ENCODE peak calls at places on chromosomes 16 and 17, in nine cellular contexts. A, X, C, Y, Z, S, W, E and D are unnamed samples.

GRCh38 chr17:28204751-28205150 is 114.2 kb upstream of the TMEM97 start:
- DNase-seq in E (peak; percentile 16), Z (no peak), C (no peak), S (no peak), W (no peak), Y (no peak), A (peak; percentile 41), X (peak; percentile 56), D (no peak)

GRCh38 chr17:66676421-66676820 is 158.5 kb upstream of the CACNG5 start:
- DNase-seq in Y (peak; percentile 89), E (peak; percentile 25), X (no peak), C (no peak), A (peak; percentile 18), W (no peak), S (no peak), Z (no peak), D (no peak)

GRCh38 chr16:19601083-19601976 is 45.8 kb downstream of the VPS35L start:
- DNase-seq in E (peak; percentile 46), W (peak; percentile 56), Z (peak; percentile 5), Y (no peak), A (peak; percentile 59), S (peak; percentile 32), X (peak; percentile 7), C (no peak), D (no peak)

GRCh38 chr16:29664133-29664912 is 1.3 kb downstream of the SPN start:
- DNase-seq in E (no peak), A (no peak), C (no peak), S (no peak), X (no peak), Y (no peak), Z (peak; percentile 39), W (no peak), D (peak; percentile 66)

GRCh38 chr17:21282231-21282630 is 2.3 kb upstream of the MAP2K3 start:
- DNase-seq in Y (no peak), E (peak; percentile 98), Z (no peak), W (no peak), C (no peak), X (peak; percentile 98), S (peak; percentile 95), A (peak; percentile 99), D (no peak)

GRCh38 chr17:2624292-2624731 is 30.9 kb downstream of the PAFAH1B1 start:
- DNase-seq in X (no peak), Y (no peak), W (no peak), E (no peak), C (no peak), S (no peak), Z (no peak), A (no peak), D (no peak)

GRCh38 chr16:85424260-85425060 is 188.7 kb upstream of the GSE1 start:
- DNase-seq in W (no peak), S (no peak), Y (no peak), A (no peak), Z (no peak), C (peak; percentile 9), X (no peak), E (no peak), D (peak; percentile 22)

GRCh38 chr17:66839616-66840015 is 4.7 kb downstream of the CACNG5 start:
- DNase-seq in W (no peak), E (no peak), Y (no peak), C (no peak), X (no peak), A (no peak), Z (no peak), S (no peak), D (no peak)

GRCh38 chr17:17603895-17604225 is 12.4 kb upstream of the PEMT start:
- DNase-seq in Z (no peak), S (no peak), X (no peak), Y (no peak), E (no peak), W (no peak), A (no peak), C (no peak), D (no peak)

GRCh38 chr17:10875984-10876555 is 38.2 kb upstream of the PIRT start:
- DNase-seq in S (peak; percentile 17), X (peak; percentile 6), W (peak; percentile 18), C (peak; percentile 32), A (peak; percentile 38), E (peak; percentile 34), Y (peak; percentile 19), Z (no peak), D (no peak)

GRCh38 chr17:72950236-72950931 is 142.1 kb downstream of the SLC39A11 start:
- DNase-seq in E (no peak), W (no peak), Y (no peak), Z (no peak), S (no peak), A (no peak), C (no peak), X (no peak), D (no peak)

GRCh38 chr16:57600048-57600835 is 28.2 kb upstream of the ADGRG1 start:
- DNase-seq in Z (peak; percentile 24), S (peak; percentile 17), Y (peak; percentile 53), W (peak; percentile 75), C (peak; percentile 52), E (peak; percentile 42), X (no peak), A (peak; percentile 50), D (no peak)

GRCh38 chr17:8754890-8755289 is 3.5 kb downstream of the SPDYE4 start:
- DNase-seq in S (no peak), C (no peak), E (no peak), W (no peak), X (no peak), Z (no peak), Y (no peak), A (no peak), D (no peak)

GRCh38 chr16:77211880-77212735 is 12.9 kb downstream of the SYCE1L start:
- DNase-seq in Y (peak; percentile 43), S (no peak), E (no peak), C (peak; percentile 53), A (peak; percentile 12), X (no peak), W (peak; percentile 42), Z (peak; percentile 79), D (no peak)

GRCh38 chr16:30797670-30798309 is 10.8 kb upstream of the ZNF629 start:
- DNase-seq in W (no peak), C (no peak), Z (no peak), S (no peak), Y (no peak), E (no peak), X (no peak), A (no peak), D (no peak)
- TF ChIP-seq CTCF in W (peak; percentile 25), C (no peak), Z (no peak), S (peak; percentile 37), Y (no peak), E (no peak), X (peak; percentile 22), A (no peak), D (no peak)

GRCh38 chr17:57835333-57835900 is 14.4 kb downstream of the MRPS23 start:
- DNase-seq in C (no peak), E (no peak), W (no peak), A (no peak), S (no peak), X (no peak), Z (no peak), Y (no peak), D (no peak)

GRCh38 chr17:57832711-57833596 is 16.9 kb downstream of the MRPS23 start:
- DNase-seq in Y (peak; percentile 77), X (peak; percentile 63), Z (peak; percentile 43), E (peak; percentile 77), C (peak; percentile 55), S (peak; percentile 59), W (peak; percentile 65), A (peak; percentile 84), D (peak; percentile 60)

GRCh38 chr17:57834146-57834741 is 15.6 kb downstream of the MRPS23 start:
- DNase-seq in C (peak; percentile 63), X (peak; percentile 23), S (no peak), Z (no peak), A (no peak), E (peak; percentile 27), W (no peak), Y (peak; percentile 88), D (no peak)

GRCh38 chr17:57832299-57832698 is 17.5 kb downstream of the MRPS23 start:
- DNase-seq in X (no peak), S (no peak), E (no peak), Z (no peak), C (no peak), A (no peak), W (no peak), Y (no peak), D (no peak)

DNA sequence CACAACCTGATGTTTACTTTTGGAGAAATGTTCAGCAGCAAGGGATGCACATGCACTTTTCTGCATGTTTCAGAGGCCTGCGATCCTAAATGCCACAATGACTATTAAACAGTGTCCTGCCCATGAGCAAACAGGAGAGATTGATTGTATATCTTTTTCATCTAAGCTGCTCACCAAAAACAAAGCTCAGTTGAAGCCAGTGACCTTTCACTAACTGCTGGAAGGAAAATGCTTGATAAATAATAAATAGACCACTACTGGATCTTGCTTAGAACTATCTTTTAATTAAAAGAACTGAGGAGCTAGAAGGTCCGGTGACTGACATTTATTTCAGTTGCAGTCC is 16.3 kb downstream of the MRPS23 start:
- DNase-seq in W (no peak), X (no peak), Y (no peak), E (no peak), A (no peak), S (no peak), Z (no peak), C (no peak), D (no peak)
- TF ChIP-seq CTCF in W (peak; percentile 4), X (peak; percentile 59), Y (no peak), E (no peak), A (no peak), S (no peak), Z (peak; percentile 71), C (peak; percentile 41), D (peak; percentile 78)

GRCh38 chr16:73219176-73219575 is 171.2 kb upstream of the ZFHX3 start:
- DNase-seq in W (no peak), Y (no peak), X (no peak), Z (no peak), E (no peak), A (no peak), C (no peak), S (no peak), D (no peak)

GRCh38 chr16:73215482-73216377 is 167.8 kb upstream of the ZFHX3 start:
- DNase-seq in Y (no peak), S (peak; percentile 40), W (no peak), A (peak; percentile 81), C (no peak), X (peak; percentile 77), E (peak; percentile 97), Z (no peak), D (no peak)

GRCh38 chr16:73214825-73215481 is 167.0 kb upstream of the ZFHX3 start:
- DNase-seq in S (peak; percentile 87), W (no peak), Z (no peak), X (peak; percentile 97), A (peak; percentile 85), E (peak; percentile 98), C (no peak), Y (no peak), D (no peak)

GRCh38 chr16:73216932-73217331 is 169.0 kb upstream of the ZFHX3 start:
- DNase-seq in A (peak; percentile 39), C (no peak), X (peak; percentile 14), Z (no peak), Y (no peak), E (peak; percentile 54), W (no peak), S (no peak), D (no peak)

GRCh38 chr16:73217654-73218053 is 169.7 kb upstream of the ZFHX3 start:
- DNase-seq in S (no peak), W (no peak), X (no peak), A (no peak), Y (no peak), Z (no peak), C (no peak), E (no peak), D (no peak)
- TF ChIP-seq CTCF in S (peak; percentile 59), W (no peak), X (peak; percentile 75), A (no peak), Y (no peak), Z (no peak), C (no peak), E (peak; percentile 20), D (peak; percentile 22)

GRCh38 chr17:40623419-40624217 is 24.0 kb downstream of the SMARCE1 start:
- DNase-seq in E (no peak), X (no peak), Z (no peak), W (no peak), Y (no peak), A (no peak), S (no peak), C (no peak), D (no peak)
- TF ChIP-seq CTCF in E (no peak), X (no peak), Z (no peak), W (no peak), Y (no peak), A (no peak), S (no peak), C (no peak), D (no peak)